ENCODE peak calls at places on chromosome 11, in four cellular contexts. L is HCT116, Y is K562, B is GM12878. W is an unnamed sample.

GRCh38 chr11:31972623-31973022 is 118.3 kb upstream of the RCN1 start:
- DNase-seq in L (no peak), B (no peak), Y (no peak), W (no peak)

GRCh38 chr11:75814369-75814685 is 683 bp upstream of the UVRAG start:
- DNase-seq in L (no peak), Y (no peak), B (no peak), W (no peak)

GRCh38 chr11:34004226-34004625 is 47.3 kb upstream of the CAPRIN1 start:
- DNase-seq in B (no peak), Y (no peak), L (no peak), W (no peak)

GRCh38 chr11:92627615-92628201 is 341.7 kb upstream of the MTNR1B start:
- DNase-seq in B (no peak), L (no peak), Y (no peak), W (no peak)

GRCh38 chr11:57335343-57336110 is at the start of gene SSRP1:
- DNase-seq in Y (peak), L (peak), B (peak), W (peak)

GRCh38 chr11:123461164-123461563 is 31.1 kb downstream of the GRAMD1B start:
- DNase-seq in L (no peak), B (no peak), Y (no peak), W (no peak)

GRCh38 chr11:117833401-117833891 is 8.9 kb upstream of the FXYD2 start:
- DNase-seq in B (no peak), Y (no peak), L (no peak), W (no peak)

GRCh38 chr11:134392953-134393615 is 19.0 kb downstream of the B3GAT1 start:
- DNase-seq in L (no peak), Y (no peak), B (no peak), W (no peak)

GRCh38 chr11:103851166-103851651 is 185.2 kb upstream of the DDI1 start:
- DNase-seq in Y (no peak), L (no peak), B (no peak), W (no peak)

GRCh38 chr11:16082532-16083055 is 273.8 kb downstream of the SOX6 start:
- DNase-seq in Y (no peak), B (no peak), L (no peak), W (no peak)

GRCh38 chr11:94025695-94026394 is 4.7 kb downstream of the HEPHL1 start:
- DNase-seq in B (no peak), L (no peak), Y (no peak), W (no peak)

GRCh38 chr11:80024119-80024518 is 583.3 kb upstream of the TENM4 start:
- DNase-seq in Y (no peak), B (no peak), L (no peak), W (no peak)
- TF ChIP-seq EGR1 in Y (no peak), B (no peak), L (no peak), W (no peak)

GRCh38 chr11:69460540-69461257 is 20.8 kb upstream of the LINC01488 start:
- DNase-seq in B (no peak), L (peak), Y (no peak), W (no peak)
- TF ChIP-seq EGR1 in B (no peak), L (no peak), Y (no peak), W (no peak)

GRCh38 chr11:17734986-17735822 is 623 bp downstream of the KCNC1 start:
- DNase-seq in L (no peak), Y (peak), B (no peak), W (peak)
- TF ChIP-seq EGR1 in L (no peak), Y (no peak), B (no peak), W (no peak)

DNA sequence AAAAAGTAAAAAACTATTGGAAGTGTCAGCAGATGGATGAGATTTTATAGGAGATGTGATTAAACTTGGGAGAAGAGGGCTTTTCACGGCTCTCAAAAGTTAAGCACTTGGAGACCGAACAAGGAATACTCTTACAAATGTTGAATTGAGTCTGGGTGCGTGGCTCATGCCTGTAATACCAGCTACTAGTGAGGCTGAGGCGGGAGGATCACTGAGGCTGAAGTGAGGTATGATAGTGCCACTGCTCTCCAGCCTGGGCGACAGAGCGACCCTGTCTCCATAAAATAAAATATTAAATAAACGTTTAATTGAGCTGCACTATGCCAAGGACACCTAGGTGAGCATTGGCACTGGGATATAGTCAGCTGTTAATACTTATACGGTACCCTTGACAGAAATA is 1.9 kb downstream of the CEP57 start:
- DNase-seq in Y (no peak), B (no peak), L (no peak), W (no peak)
- TF ChIP-seq EGR1 in Y (no peak), B (no peak), L (no peak), W (no peak)

GRCh38 chr11:22508691-22509090 is 116.9 kb downstream of the FANCF start:
- DNase-seq in Y (no peak), L (no peak), B (no peak), W (no peak)

GRCh38 chr11:22512457-22512856 is 113.2 kb downstream of the FANCF start:
- DNase-seq in B (no peak), Y (no peak), L (no peak), W (no peak)

GRCh38 chr11:22510741-22511140 is 114.9 kb downstream of the FANCF start:
- DNase-seq in Y (no peak), L (no peak), B (no peak), W (no peak)

GRCh38 chr11:22510010-22510409 is 115.6 kb downstream of the FANCF start:
- DNase-seq in Y (no peak), L (no peak), B (no peak), W (no peak)
- TF ChIP-seq EGR1 in Y (no peak), L (no peak), B (no peak), W (no peak)

GRCh38 chr11:3058753-3059664 is 1.8 kb upstream of the CARS1 start:
- DNase-seq in Y (peak), L (no peak), B (no peak), W (no peak)
- TF ChIP-seq EGR1 in Y (no peak), L (no peak), B (no peak), W (no peak)

GRCh38 chr11:79485694-79486093 is 44.9 kb upstream of the TENM4 start:
- DNase-seq in L (no peak), Y (no peak), B (no peak), W (peak)

GRCh38 chr11:79488286-79488685 is 47.5 kb upstream of the TENM4 start:
- DNase-seq in B (no peak), L (no peak), Y (no peak), W (no peak)

GRCh38 chr11:79484872-79485271 is 44.0 kb upstream of the TENM4 start:
- DNase-seq in Y (no peak), B (no peak), L (no peak), W (no peak)

GRCh38 chr11:79487412-79487811 is 46.6 kb upstream of the TENM4 start:
- DNase-seq in L (no peak), B (no peak), Y (no peak), W (no peak)

GRCh38 chr11:79486239-79486984 is 45.6 kb upstream of the TENM4 start:
- DNase-seq in L (no peak), Y (no peak), B (no peak), W (no peak)
- TF ChIP-seq EGR1 in L (no peak), Y (no peak), B (no peak), W (no peak)

W was measured in H1.